ENCODE peak calls at places on chromosomes 5 and 9, in seven cellular contexts. A, Z, W, M, H, C and V are unnamed samples.

GRCh38 chr5:108233617-108234016 is 148.3 kb downstream of the FBXL17 start:
- DNase-seq in A (no peak), Z (no peak), W (no peak), M (no peak), H (no peak), C (no peak), V (no peak)

GRCh38 chr5:21649969-21650368 is 1203.2 kb downstream of the CDH12 start:
- DNase-seq in A (no peak), Z (no peak), W (no peak), M (no peak), H (no peak), C (no peak), V (no peak)

GRCh38 chr9:93020151-93020550 is 38.4 kb upstream of the SUSD3 start:
- DNase-seq in A (no peak), Z (no peak), W (no peak), M (no peak), H (no peak), C (no peak), V (no peak)

GRCh38 chr5:96220610-96221390 is 212.2 kb downstream of the PCSK1 start:
- DNase-seq in A (peak; percentile 68), Z (no peak), W (no peak), M (no peak), H (no peak), C (no peak), V (no peak)

GRCh38 chr9:108053555-108054061 is 564.0 kb upstream of the KLF4 start:
- DNase-seq in A (peak; percentile 87), Z (peak; percentile 57), W (no peak), M (no peak), H (no peak), C (peak; percentile 18), V (peak; percentile 24)

GRCh38 chr9:89941875-89942274 is 337.1 kb downstream of the GADD45G start:
- DNase-seq in A (no peak), Z (peak; percentile 84), W (no peak), M (no peak), H (no peak), C (no peak), V (no peak)

GRCh38 chr9:132506907-132507669 is 75.3 kb upstream of the BARHL1 start:
- DNase-seq in A (no peak), Z (no peak), W (no peak), M (no peak), H (no peak), C (no peak), V (no peak)

GRCh38 chr5:157956271-157956885 is 97.4 kb upstream of the CLINT1 start:
- DNase-seq in A (no peak), Z (no peak), W (no peak), M (no peak), H (no peak), C (no peak), V (no peak)

GRCh38 chr5:170333161-170333909 is 35.8 kb upstream of the LCP2 start:
- DNase-seq in A (no peak), Z (no peak), W (no peak), M (peak; percentile 27), H (no peak), C (no peak), V (no peak)

GRCh38 chr9:81849631-81850259 is 78.5 kb upstream of the SPATA31D4 start:
- DNase-seq in A (no peak), Z (no peak), W (no peak), M (no peak), H (no peak), C (no peak), V (no peak)

GRCh38 chr9:94912700-94913249 is 186.3 kb downstream of the AOPEP start:
- DNase-seq in A (peak; percentile 80), Z (peak; percentile 63), W (no peak), M (no peak), H (no peak), C (no peak), V (no peak)

GRCh38 chr5:93800988-93801811 is 59.8 kb upstream of the POU5F2 start:
- DNase-seq in A (peak; percentile 34), Z (no peak), W (no peak), M (peak; percentile 25), H (no peak), C (no peak), V (no peak)

GRCh38 chr5:123582570-123583293 is 70.8 kb downstream of the CSNK1G3 start:
- DNase-seq in A (no peak), Z (no peak), W (no peak), M (no peak), H (no peak), C (no peak), V (no peak)

GRCh38 chr9:133071484-133072150 is 9.8 kb downstream of the CEL start:
- DNase-seq in A (no peak), Z (no peak), W (no peak), M (no peak), H (no peak), C (no peak), V (no peak)

GRCh38 chr9:19232830-19233194 is 2.3 kb downstream of the DENND4C start:
- DNase-seq in A (peak; percentile 19), Z (no peak), W (no peak), M (no peak), H (no peak), C (no peak), V (no peak)

GRCh38 chr5:76867827-76868693 is 18.2 kb downstream of the S100Z start:
- DNase-seq in A (peak; percentile 38), Z (peak; percentile 47), W (no peak), M (peak; percentile 32), H (peak; percentile 77), C (peak; percentile 77), V (peak; percentile 40)

GRCh38 chr5:177472460-177473441 is 683 bp downstream of the DBN1 start:
- DNase-seq in A (no peak), Z (no peak), W (no peak), M (peak; percentile 45), H (peak; percentile 66), C (peak; percentile 86), V (no peak)

GRCh38 chr9:84303061-84303460 is 37.5 kb downstream of the SLC28A3 start:
- DNase-seq in A (no peak), Z (no peak), W (no peak), M (no peak), H (no peak), C (no peak), V (no peak)

GRCh38 chr9:8533681-8534080 is 734.1 kb upstream of the DMAC1 start:
- DNase-seq in A (no peak), Z (no peak), W (no peak), M (no peak), H (no peak), C (no peak), V (no peak)

GRCh38 chr5:180341595-180341994 is 11.5 kb downstream of the GFPT2 start:
- DNase-seq in A (no peak), Z (no peak), W (no peak), M (no peak), H (no peak), C (no peak), V (no peak)

GRCh38 chr5:143679777-143680176 is 132.2 kb upstream of the HMHB1 start:
- DNase-seq in A (peak; percentile 55), Z (no peak), W (no peak), M (no peak), H (no peak), C (no peak), V (no peak)

GRCh38 chr9:94865599-94866456 is 139.3 kb downstream of the AOPEP start:
- DNase-seq in A (peak; percentile 16), Z (peak; percentile 78), W (no peak), M (no peak), H (no peak), C (peak; percentile 20), V (no peak)

GRCh38 chr9:3441197-3441816 is 84.5 kb downstream of the RFX3 start:
- DNase-seq in A (peak; percentile 57), Z (peak; percentile 37), W (no peak), M (peak; percentile 45), H (peak; percentile 40), C (peak; percentile 47), V (no peak)

GRCh38 chr5:55850839-55851674 is at the start of gene IL31RA:
- DNase-seq in A (peak; percentile 68), Z (peak; percentile 53), W (no peak), M (no peak), H (no peak), C (no peak), V (no peak)

GRCh38 chr5:43193171-43193951 is 1.3 kb downstream of the NIM1K start:
- DNase-seq in A (peak; percentile 87), Z (peak; percentile 72), W (no peak), M (peak; percentile 39), H (peak; percentile 7), C (no peak), V (no peak)

GRCh38 chr5:115543931-115544370 is 624 bp downstream of the FEM1C start:
- DNase-seq in A (no peak), Z (no peak), W (peak; percentile 65), M (no peak), H (peak; percentile 34), C (peak; percentile 33), V (no peak)

GRCh38 chr9:4855861-4856260 is 63.1 kb downstream of the RCL1 start:
- DNase-seq in A (peak; percentile 77), Z (peak; percentile 51), W (peak; percentile 12), M (no peak), H (no peak), C (no peak), V (no peak)